ENCODE peak calls at places on chromosome 1, in four cellular contexts. G is GM23338, M is spleen, Y is breast epithelium. A is an unnamed sample.
A peak's percentile ranks its signal among the peaks of the same experiment; 100 is the strongest.

GRCh38 chr1:162420120-162420519 is 8.2 kb upstream of the SH2D1B start:
- DNase-seq in G (no peak), M (no peak), Y (no peak), A (no peak)

GRCh38 chr1:84505167-84506001 is 802 bp upstream of the SPATA1 start:
- DNase-seq in G (peak; percentile 74), M (no peak), Y (peak; percentile 57), A (no peak)

GRCh38 chr1:68149907-68150306 is 82.4 kb downstream of the WLS start:
- DNase-seq in G (peak; percentile 14), M (no peak), Y (no peak), A (no peak)

GRCh38 chr1:181559142-181559541 is 75.8 kb downstream of the CACNA1E start:
- DNase-seq in G (no peak), M (no peak), Y (no peak), A (no peak)

GRCh38 chr1:246128494-246129069 is 378.5 kb downstream of the SMYD3 start:
- DNase-seq in G (no peak), M (no peak), Y (no peak), A (no peak)

GRCh38 chr1:87463917-87464565 is 135.4 kb downstream of the LMO4 start:
- DNase-seq in G (peak; percentile 44), M (no peak), Y (no peak), A (no peak)

GRCh38 chr1:248822148-248823032 is 3.3 kb downstream of the SH3BP5L start:
- DNase-seq in G (no peak), M (peak; percentile 72), Y (no peak), A (no peak)

GRCh38 chr1:31562707-31563360 is 13.5 kb upstream of the TINAGL1 start:
- DNase-seq in G (peak; percentile 66), M (no peak), Y (no peak), A (no peak)

GRCh38 chr1:225437710-225438437 is 10.0 kb upstream of the LBR start:
- DNase-seq in G (peak; percentile 61), M (no peak), Y (no peak), A (no peak)

GRCh38 chr1:54795100-54795665 is 5.9 kb downstream of the TTC22 start:
- DNase-seq in G (no peak), M (peak; percentile 24), Y (no peak), A (no peak)

GRCh38 chr1:184283999-184284398 is 102.8 kb upstream of the C1orf21 start:
- DNase-seq in G (no peak), M (no peak), Y (no peak), A (no peak)

GRCh38 chr1:245512980-245513578 is 358.3 kb downstream of the KIF26B start:
- DNase-seq in G (peak; percentile 65), M (no peak), Y (no peak), A (no peak)

GRCh38 chr1:151581946-151582345 is 29.9 kb upstream of the SNX27 start:
- DNase-seq in G (no peak), M (no peak), Y (no peak), A (no peak)

GRCh38 chr1:67939176-67939751 is 106.0 kb upstream of the GNG12 start:
- DNase-seq in G (no peak), M (no peak), Y (no peak), A (no peak)

GRCh38 chr1:15100369-15101111 is 53.0 kb upstream of the TMEM51 start:
- DNase-seq in G (peak; percentile 87), M (no peak), Y (no peak), A (no peak)

GRCh38 chr1:199033709-199034108 is 394.9 kb downstream of the PTPRC start:
- DNase-seq in G (no peak), M (no peak), Y (no peak), A (no peak)

GRCh38 chr1:3348196-3348865 is 106.1 kb upstream of the ARHGEF16 start:
- DNase-seq in G (no peak), M (no peak), Y (no peak), A (no peak)

GRCh38 chr1:51558375-51558924 is 39.4 kb upstream of the EPS15 start:
- DNase-seq in G (peak; percentile 47), M (no peak), Y (no peak), A (no peak)

GRCh38 chr1:66758247-66758755 is 6.0 kb downstream of the DYNLT5 start:
- DNase-seq in G (no peak), M (no peak), Y (no peak), A (no peak)

GRCh38 chr1:225378880-225379279 is 49.0 kb downstream of the LBR start:
- DNase-seq in G (peak; percentile 96), M (no peak), Y (no peak), A (no peak)

GRCh38 chr1:22112505-22112904 is 30.4 kb downstream of the WNT4 start:
- DNase-seq in G (no peak), M (no peak), Y (no peak), A (no peak)

GRCh38 chr1:230867903-230868735 is at the start of gene C1orf198:
- DNase-seq in G (peak; percentile 72), M (peak; percentile 93), Y (peak; percentile 83), A (no peak)

GRCh38 chr1:59340411-59341307 is 43.8 kb downstream of the FGGY start:
- DNase-seq in G (no peak), M (no peak), Y (no peak), A (no peak)

GRCh38 chr1:108007531-108007930 is 42.6 kb upstream of the VAV3 start:
- DNase-seq in G (no peak), M (no peak), Y (no peak), A (no peak)

GRCh38 chr1:159798893-159799292 is 3.3 kb upstream of the FCRL6 start:
- DNase-seq in G (peak; percentile 95), M (no peak), Y (no peak), A (no peak)

DNA sequence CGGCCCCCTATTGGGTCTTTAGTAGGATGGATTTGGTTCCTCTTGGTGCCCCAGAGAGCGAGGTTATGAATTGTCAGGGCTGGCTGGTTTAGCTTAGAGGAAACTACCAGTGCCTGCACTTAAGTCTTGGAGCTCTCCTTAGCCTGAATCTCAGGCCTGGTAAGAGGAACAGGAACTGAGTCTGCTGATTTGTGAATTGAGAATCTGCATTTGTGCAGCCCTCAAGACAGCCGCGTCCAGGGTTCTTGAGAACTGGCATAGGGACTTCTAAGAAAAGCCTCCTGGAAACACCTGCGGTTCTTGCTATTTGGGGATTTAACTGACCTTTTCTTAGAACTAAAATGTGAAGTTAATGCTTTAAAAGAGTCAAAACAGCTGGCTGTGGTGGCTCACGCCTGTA is 1.7 kb downstream of the NECAP2 start:
- DNase-seq in G (no peak), M (no peak), Y (no peak), A (no peak)
- H3K4me3 ChIP-seq in G (no peak overlapping the region), M (peak overlapping the region; percentile 92), Y (no peak overlapping the region), A (no peak overlapping the region)

DNA sequence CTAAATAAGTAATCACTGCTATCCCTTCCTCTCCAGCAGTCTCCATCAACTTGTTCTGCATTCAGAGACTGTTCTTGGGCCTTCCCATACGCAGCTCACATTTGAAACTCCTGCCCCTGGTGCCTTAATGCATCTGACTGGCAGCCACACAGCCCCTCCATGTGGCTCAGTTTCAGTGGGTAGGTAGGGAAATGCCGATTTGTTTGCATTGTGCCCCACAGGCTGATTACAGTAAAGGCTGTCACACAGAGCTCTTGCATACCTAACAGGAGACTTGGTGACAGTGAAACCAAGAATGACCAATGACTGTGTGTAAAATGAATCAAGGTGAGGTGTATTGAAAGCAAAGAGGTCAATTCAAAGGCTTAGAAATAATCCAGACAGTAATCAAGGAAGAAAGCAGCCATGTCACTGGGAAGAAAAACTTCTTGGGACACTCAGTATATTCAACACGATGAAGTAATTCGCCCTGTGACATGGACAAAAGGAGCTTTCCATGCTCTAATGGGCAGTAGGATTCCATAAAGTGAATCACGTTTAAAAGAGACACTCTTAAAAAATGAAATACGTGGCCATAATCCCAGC is 12.7 kb upstream of the B3GALNT2 start:
- DNase-seq in G (no peak), M (no peak), Y (no peak), A (no peak)
- TF ChIP-seq POLR2AphosphoS5 in G (no peak), M (no peak), Y (no peak), A (no peak)

GRCh38 chr1:76511226-76511625 is 356.1 kb upstream of the ST6GALNAC5 start:
- DNase-seq in G (peak; percentile 77), M (no peak), Y (no peak), A (no peak)
- H3K4me3 ChIP-seq in G (no peak overlapping the region), M (no peak overlapping the region), Y (no peak overlapping the region), A (no peak overlapping the region)

GRCh38 chr1:203596673-203597072 is 30.0 kb upstream of the ATP2B4 start:
- DNase-seq in G (no peak), M (no peak), Y (no peak), A (no peak)

GRCh38 chr1:203598736-203599135 is 27.9 kb upstream of the ATP2B4 start:
- DNase-seq in G (no peak), M (no peak), Y (no peak), A (no peak)

GRCh38 chr1:203599875-203600781 is 26.5 kb upstream of the ATP2B4 start:
- DNase-seq in G (no peak), M (no peak), Y (no peak), A (no peak)

GRCh38 chr1:203600782-203601513 is 25.7 kb upstream of the ATP2B4 start:
- DNase-seq in G (no peak), M (no peak), Y (no peak), A (no peak)

DNA sequence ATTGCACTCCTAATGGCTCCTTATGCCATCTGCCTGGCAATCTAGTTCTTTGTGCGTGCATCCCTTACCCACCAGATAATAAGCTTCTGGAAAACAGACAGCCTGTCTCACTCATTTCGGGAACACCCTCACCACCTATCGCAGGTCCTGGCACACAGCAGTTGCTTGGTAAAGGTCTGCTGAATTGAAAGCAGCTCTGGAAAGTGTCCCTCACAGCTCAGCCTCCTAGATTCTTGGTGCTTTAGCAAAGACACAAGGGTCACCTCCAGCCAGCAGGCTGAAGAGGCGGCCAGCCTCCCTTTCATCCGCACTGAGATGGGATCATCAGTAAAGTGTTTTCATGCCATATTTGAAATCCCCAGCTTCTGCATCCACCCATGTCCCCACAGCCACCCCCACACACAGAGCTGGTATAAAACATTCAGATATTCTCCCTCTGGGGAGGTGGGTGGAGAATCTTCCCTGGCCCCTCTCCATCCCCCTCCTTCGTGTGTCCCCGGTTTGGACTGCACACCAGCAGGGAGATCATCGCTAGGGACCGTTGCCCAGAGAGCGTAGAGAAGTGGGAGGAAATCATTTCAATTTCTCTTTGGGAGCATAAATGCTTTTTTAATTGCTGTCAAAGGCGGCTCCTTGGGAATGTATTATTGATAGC is 29.1 kb upstream of the ATP2B4 start:
- DNase-seq in G (no peak), M (no peak), Y (no peak), A (no peak)
- TF ChIP-seq POLR2AphosphoS5 in G (no peak), M (no peak), Y (no peak), A (no peak)

GRCh38 chr1:207644852-207645631 is at the start of gene CR1L:
- DNase-seq in G (peak; percentile 97), M (peak; percentile 91), Y (peak; percentile 78), A (peak; percentile 84)
- H3K4me3 ChIP-seq in G (peak within 1 kb of the TSS; percentile 89), M (peak within 1 kb of the TSS; percentile 76), Y (peak within 1 kb of the TSS; percentile 58), A (peak within 1 kb of the TSS; percentile 50)

DNA sequence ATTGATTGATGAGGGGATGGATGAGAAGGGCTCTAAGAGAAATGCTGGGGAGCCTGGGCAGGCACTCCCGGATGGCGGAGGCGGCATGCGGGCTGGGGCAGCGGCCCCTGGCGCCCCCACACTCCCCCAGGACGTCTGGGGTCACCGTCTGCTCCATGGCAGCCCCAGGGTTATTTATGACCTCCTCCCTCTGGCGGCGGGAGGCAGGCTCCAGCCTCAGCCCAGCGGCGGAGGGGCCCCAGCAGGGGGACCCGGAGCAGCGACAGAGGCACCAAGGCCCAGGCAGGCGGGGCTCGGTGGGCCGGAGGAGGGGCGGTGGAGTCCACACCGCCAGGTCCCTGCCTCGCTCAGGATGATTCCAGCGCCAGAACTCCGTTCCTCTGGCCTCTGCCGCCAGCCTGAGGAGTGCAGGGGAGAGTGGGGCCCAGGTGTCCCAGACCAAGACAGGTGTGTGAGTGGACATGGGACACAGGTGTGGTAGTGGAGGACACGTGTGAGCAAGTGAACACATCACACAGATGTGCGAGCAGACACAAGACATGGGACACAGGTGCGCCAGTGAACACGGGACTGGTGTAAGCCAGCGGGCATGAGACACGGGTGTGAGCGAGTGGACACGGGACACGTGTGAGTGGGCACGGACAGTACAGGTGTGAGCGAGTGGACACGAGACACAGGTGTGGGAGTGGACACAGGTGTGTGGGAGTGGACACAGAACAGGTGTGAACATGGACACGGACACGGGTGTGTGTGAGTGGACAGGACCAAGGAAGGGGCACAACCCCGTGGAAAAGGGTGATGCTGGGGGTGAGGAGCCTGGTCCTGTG is 2.5 kb upstream of the SAMD11 start:
- DNase-seq in G (peak; percentile 91), M (no peak), Y (no peak), A (no peak)
- TF ChIP-seq POLR2AphosphoS5 in G (no peak), M (peak; percentile 46), Y (no peak), A (no peak)

A was measured in suprapubic skin.